ENCODE peak calls at places on chromosome X, in nine cellular contexts. V is foreskin keratinocyte, F is mucosa of descending colon, Z is lower lobe of right lung, S is astrocyte of the spinal cord, N is nephron progenitor cell, J is breast epithelium, T is fibroblast of mammary gland, A is glutamatergic neuron. B is an unnamed sample.
A peak's percentile ranks its signal among the peaks of the same experiment; 100 is the strongest.

GRCh38 chrX:22234380-22234779 is 38.3 kb upstream of the CBLL2 start:
- DNase-seq in V (no peak), F (no peak), Z (no peak), S (no peak), N (peak; percentile 7), J (no peak), T (no peak), A (no peak), B (no peak)

GRCh38 chrX:107673933-107674479 is 45.7 kb downstream of the PRPS1 start:
- DNase-seq in V (peak; percentile 42), F (peak; percentile 93), Z (peak; percentile 93), S (peak; percentile 94), N (peak; percentile 22), J (peak; percentile 92), T (peak; percentile 95), A (peak; percentile 35), B (peak; percentile 96)

GRCh38 chrX:72107320-72107719 is 24.4 kb downstream of the RTL5 start:
- DNase-seq in V (peak; percentile 72), F (no peak), Z (no peak), S (no peak), N (no peak), J (peak; percentile 47), T (peak; percentile 61), A (no peak), B (no peak)

GRCh38 chrX:19956923-19957322 is 33.9 kb downstream of the BCLAF3 start:
- DNase-seq in V (no peak), F (no peak), Z (no peak), S (peak; percentile 49), N (no peak), J (no peak), T (peak; percentile 25), A (no peak), B (no peak)

GRCh38 chrX:112614640-112615039 is 65.1 kb downstream of the LHFPL1 start:
- DNase-seq in V (no peak), F (no peak), Z (no peak), S (peak; percentile 16), N (no peak), J (no peak), T (peak; percentile 1), A (no peak), B (no peak)

GRCh38 chrX:55715847-55716246 is 1.7 kb upstream of the RRAGB start:
- DNase-seq in V (no peak), F (no peak), Z (no peak), S (no peak), N (no peak), J (no peak), T (no peak), A (no peak), B (no peak)

GRCh38 chrX:154401918-154402621 is 3.9 kb downstream of the RPL10 start:
- DNase-seq in V (peak; percentile 71), F (no peak), Z (no peak), S (no peak), N (no peak), J (no peak), T (no peak), A (no peak), B (no peak)

GRCh38 chrX:65985922-65986588 is 53.8 kb downstream of the VSIG4 start:
- DNase-seq in V (peak; percentile 54), F (no peak), Z (no peak), S (peak; percentile 36), N (peak; percentile 13), J (no peak), T (peak; percentile 53), A (no peak), B (no peak)

GRCh38 chrX:120120223-120120622 is 4.5 kb upstream of the RHOXF1 start:
- DNase-seq in V (no peak), F (peak; percentile 28), Z (peak; percentile 60), S (no peak), N (no peak), J (no peak), T (peak; percentile 4), A (no peak), B (no peak)

GRCh38 chrX:72306851-72307645 is 1.3 kb upstream of the CITED1 start:
- DNase-seq in V (peak; percentile 54), F (peak; percentile 68), Z (peak; percentile 72), S (peak; percentile 73), N (peak; percentile 60), J (peak; percentile 30), T (peak; percentile 62), A (peak; percentile 69), B (no peak)

GRCh38 chrX:85052636-85053343 is 49.1 kb downstream of the APOOL start:
- DNase-seq in V (peak; percentile 77), F (no peak), Z (no peak), S (peak; percentile 83), N (no peak), J (no peak), T (peak; percentile 90), A (no peak), B (no peak)

GRCh38 chrX:9913041-9913440 is 54.1 kb upstream of the CLDN34 start:
- DNase-seq in V (peak; percentile 79), F (no peak), Z (no peak), S (peak; percentile 58), N (no peak), J (no peak), T (peak; percentile 33), A (no peak), B (no peak)

GRCh38 chrX:35733879-35734278 is 64.3 kb upstream of the MAGEB16 start:
- DNase-seq in V (no peak), F (no peak), Z (no peak), S (no peak), N (no peak), J (no peak), T (no peak), A (no peak), B (no peak)

GRCh38 chrX:35726176-35726575 is 72.0 kb upstream of the MAGEB16 start:
- DNase-seq in V (no peak), F (no peak), Z (no peak), S (peak; percentile 13), N (no peak), J (no peak), T (peak; percentile 18), A (no peak), B (no peak)

DNA sequence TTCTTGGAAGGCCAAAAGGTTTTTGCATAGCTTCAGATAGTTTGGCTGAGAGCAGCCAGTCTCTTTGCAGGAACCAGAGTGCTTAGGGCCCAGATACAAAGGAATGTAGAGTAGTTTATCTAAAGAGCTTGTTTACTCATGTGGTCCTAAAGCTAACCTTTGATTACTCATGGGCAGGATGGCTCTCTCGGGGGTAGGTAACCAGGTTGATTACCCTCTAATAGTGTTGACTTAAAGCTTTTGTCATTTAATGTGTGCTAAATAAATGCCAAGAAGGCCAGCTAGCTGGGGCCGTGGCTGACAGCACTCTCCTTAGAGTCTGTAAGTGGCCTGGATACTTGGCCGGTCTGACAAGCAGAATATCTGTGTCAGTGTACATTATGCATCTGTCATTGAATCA is 69.7 kb upstream of the MAGEB16 start:
- DNase-seq in V (no peak), F (no peak), Z (no peak), S (no peak), N (no peak), J (no peak), T (no peak), A (no peak), B (no peak)
- TF ChIP-seq CTCF in V (no peak), F (no peak), Z (no peak), S (no peak), N (no peak), J (no peak), T (no peak), A (no peak), B (no peak)

DNA sequence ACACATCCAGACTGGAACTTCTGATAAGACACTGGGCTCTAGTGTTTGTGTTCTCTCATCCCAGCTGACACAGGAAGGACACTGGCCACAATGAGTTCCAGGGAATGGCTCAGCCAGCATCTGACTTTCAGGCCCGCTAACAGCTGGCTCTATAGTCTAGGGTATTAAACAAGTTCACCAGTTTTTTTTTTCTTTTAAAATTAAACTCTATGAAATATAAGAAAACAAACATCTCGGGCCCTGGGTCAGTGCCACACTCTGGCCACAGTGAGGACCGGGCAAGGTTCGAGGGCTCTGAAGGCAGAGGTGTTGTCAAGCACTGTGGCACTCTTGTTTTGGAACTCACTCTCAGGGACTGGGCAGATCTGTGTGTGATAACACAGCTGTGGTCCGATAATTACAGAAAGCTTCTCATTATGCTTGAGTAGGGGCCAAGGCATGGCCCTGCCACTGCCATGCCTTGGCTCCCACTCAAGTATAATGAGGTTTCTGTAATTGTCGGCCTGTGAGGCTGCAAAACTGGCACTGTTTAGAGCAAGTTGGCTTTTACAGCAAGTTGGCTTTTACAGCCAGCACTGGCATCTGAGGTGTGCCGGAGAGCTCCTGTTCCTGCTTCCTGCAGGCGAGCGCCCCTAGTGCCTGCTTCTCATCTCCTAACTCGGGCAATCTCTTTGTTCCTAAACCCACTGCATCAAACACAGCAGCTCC is 62.8 kb downstream of the PPP1R2C start:
- DNase-seq in V (peak; percentile 50), F (peak; percentile 63), Z (peak; percentile 69), S (peak; percentile 38), N (peak; percentile 64), J (peak; percentile 50), T (no peak), A (peak; percentile 67), B (no peak)
- TF ChIP-seq CTCF in V (peak; percentile 68), F (peak; percentile 35), Z (peak; percentile 31), S (peak; percentile 65), N (peak; percentile 72), J (peak; percentile 39), T (no peak), A (peak; percentile 41), B (peak; percentile 70)

DNA sequence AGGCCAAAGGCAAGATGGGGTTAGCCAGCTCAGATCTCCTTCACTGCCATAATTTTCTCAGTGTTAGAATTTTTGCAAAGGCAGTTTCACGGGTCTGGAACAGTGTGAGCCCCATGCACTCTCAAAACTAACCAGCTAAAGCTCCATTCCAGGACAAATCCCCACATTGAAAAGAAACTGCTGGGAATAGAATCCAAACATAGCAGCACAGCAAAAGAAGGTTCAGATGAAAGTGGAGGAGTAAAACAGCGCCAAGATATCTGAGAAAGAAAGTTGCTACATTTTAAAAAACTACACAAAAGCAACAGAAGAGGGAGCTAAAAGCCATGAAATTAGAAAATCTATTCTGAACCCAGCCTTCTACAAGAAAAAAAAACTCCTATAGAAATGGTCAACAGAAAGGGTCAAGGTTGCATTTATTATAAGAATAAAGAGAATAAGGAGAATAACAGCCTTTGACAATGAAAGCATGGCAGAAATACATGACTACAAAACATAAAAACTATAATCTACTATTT is 39.6 kb upstream of the SLC7A3 start:
- DNase-seq in V (no peak), F (no peak), Z (no peak), S (peak; percentile 14), N (no peak), J (no peak), T (peak; percentile 25), A (no peak), B (no peak)
- TF ChIP-seq CTCF in V (peak; percentile 54), F (no peak), Z (peak; percentile 20), S (peak; percentile 6), N (peak; percentile 26), J (peak; percentile 19), T (no peak), A (peak; percentile 32), B (peak; percentile 78)

GRCh38 chrX:8319359-8319758 is 145.3 kb upstream of the VCX3B start:
- DNase-seq in V (no peak), F (no peak), Z (no peak), S (no peak), N (no peak), J (no peak), T (no peak), A (no peak), B (no peak)

DNA sequence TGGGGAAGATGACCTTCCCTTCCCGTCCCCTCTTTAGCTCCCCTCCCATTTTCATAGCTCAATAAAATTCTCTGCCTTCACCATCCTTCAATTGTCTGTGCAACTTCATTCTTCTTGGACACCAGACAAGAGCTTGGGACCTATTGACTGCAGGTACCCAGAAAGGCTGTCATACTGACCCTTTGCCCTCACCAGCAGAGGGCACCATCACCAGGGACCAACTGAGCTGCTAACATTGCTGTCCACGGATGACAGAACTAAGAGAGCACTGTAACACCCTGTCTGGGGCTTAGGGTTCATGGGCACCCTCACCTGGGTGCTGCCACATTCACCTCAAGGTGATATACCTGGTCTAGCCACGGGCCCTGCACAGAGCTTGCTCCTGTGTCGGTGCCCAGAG is 141.3 kb upstream of the VCX3B start:
- DNase-seq in V (no peak), F (no peak), Z (no peak), S (no peak), N (no peak), J (no peak), T (no peak), A (no peak), B (no peak)
- TF ChIP-seq CTCF in V (peak; percentile 51), F (no peak), Z (no peak), S (no peak), N (no peak), J (no peak), T (no peak), A (no peak), B (no peak)

B was measured in chondrocyte.